ENCODE peak calls at places on chromosome 16, in five cellular contexts. J, S, M, K and W are unnamed samples. For H3K27me3, the result is how much of the 10 kb centered on the place peaks cover.

GRCh38 chr16:68823401-68823800 is 19.9 kb upstream of the TANGO6 start:
- DNase-seq in J (no peak), S (no peak), M (no peak), K (no peak), W (no peak)

GRCh38 chr16:84550096-84550495 is 45.6 kb upstream of the MEAK7 start:
- DNase-seq in J (no peak), S (no peak), M (no peak), K (no peak), W (no peak)

GRCh38 chr16:49902908-49903307 is 47.0 kb upstream of the ZNF423 start:
- DNase-seq in J (no peak), S (no peak), M (no peak), K (no peak), W (no peak)

GRCh38 chr16:67632415-67633172 is 12.3 kb upstream of the CARMIL2 start:
- DNase-seq in J (no peak), S (no peak), M (no peak), K (no peak), W (no peak)

GRCh38 chr16:19330801-19331484 is 45.4 kb downstream of the CLEC19A start:
- DNase-seq in J (no peak), S (no peak), M (no peak), K (no peak), W (no peak)

GRCh38 chr16:81779540-81780320 is 639 bp downstream of the PLCG2 start:
- DNase-seq in J (peak), S (peak), M (peak), K (no peak), W (peak)

GRCh38 chr16:82699711-82700495 is 73.1 kb downstream of the CDH13 start:
- DNase-seq in J (no peak), S (no peak), M (no peak), K (no peak), W (no peak)

GRCh38 chr16:24309222-24309905 is 53.2 kb downstream of the CACNG3 start:
- DNase-seq in J (no peak), S (no peak), M (no peak), K (peak), W (no peak)

GRCh38 chr16:17346774-17347569 is 123.8 kb downstream of the XYLT1 start:
- DNase-seq in J (peak), S (no peak), M (no peak), K (no peak), W (peak)

GRCh38 chr16:57981636-57982035 is 10.7 kb upstream of the CNGB1 start:
- DNase-seq in J (no peak), S (no peak), M (no peak), K (no peak), W (no peak)

GRCh38 chr16:56408379-56409098 is 16.8 kb downstream of the AMFR start:
- DNase-seq in J (peak), S (no peak), M (no peak), K (no peak), W (peak)

GRCh38 chr16:87860553-87861299 is 8.6 kb downstream of the SLC7A5 start:
- DNase-seq in J (no peak), S (no peak), M (no peak), K (peak), W (no peak)

GRCh38 chr16:19715566-19715965 is 2.5 kb downstream of the KNOP1 start:
- DNase-seq in J (no peak), S (no peak), M (no peak), K (no peak), W (no peak)

GRCh38 chr16:3051489-3051888 is 5.1 kb downstream of the MMP25 start:
- DNase-seq in J (no peak), S (no peak), M (no peak), K (no peak), W (no peak)

GRCh38 chr16:51994597-51994996 is 552.3 kb downstream of the TOX3 start:
- DNase-seq in J (peak), S (peak), M (no peak), K (peak), W (peak)

GRCh38 chr16:15547768-15548096 is 95.2 kb downstream of the MARF1 start:
- DNase-seq in J (no peak), S (no peak), M (no peak), K (no peak), W (no peak)

GRCh38 chr16:15644306-15644961 is 1.5 kb upstream of the MARF1 start:
- DNase-seq in J (peak), S (no peak), M (no peak), K (peak), W (no peak)

GRCh38 chr16:24737391-24737871 is 8.0 kb downstream of the TNRC6A start:
- DNase-seq in J (no peak), S (no peak), M (no peak), K (no peak), W (no peak)

GRCh38 chr16:67545665-67546024 is 16.7 kb upstream of the CTCF start:
- DNase-seq in J (no peak), S (no peak), M (no peak), K (no peak), W (no peak)

GRCh38 chr16:58855291-58855823 is 121.2 kb upstream of the GOT2 start:
- DNase-seq in J (no peak), S (no peak), M (no peak), K (no peak), W (no peak)

GRCh38 chr16:55042556-55043432 is 112.1 kb downstream of the IRX5 start:
- DNase-seq in J (no peak), S (no peak), M (no peak), K (no peak), W (no peak)

GRCh38 chr16:53745753-53746258 is 41.9 kb downstream of the FTO start:
- DNase-seq in J (no peak), S (no peak), M (no peak), K (no peak), W (no peak)

GRCh38 chr16:88387941-88388627 is 5.3 kb downstream of the ZNF469 start:
- DNase-seq in J (peak), S (peak), M (no peak), K (no peak), W (peak)

GRCh38 chr16:72043539-72043938 is 10.8 kb upstream of the HP start:
- DNase-seq in J (no peak), S (no peak), M (no peak), K (no peak), W (no peak)

GRCh38 chr16:54286330-54287017 is at the start of gene IRX3:
- DNase-seq in J (peak), S (peak), M (no peak), K (peak), W (no peak)

GRCh38 chr16:88924834-88925539 is 52.0 kb downstream of the CBFA2T3 start:
- DNase-seq in J (no peak), S (no peak), M (no peak), K (no peak), W (no peak)

GRCh38 chr16:27226476-27226875 is 23.1 kb downstream of the KDM8 start:
- DNase-seq in J (no peak), S (no peak), M (no peak), K (peak), W (peak)

GRCh38 chr16:397135-397661 is at the start of gene NME4:
- DNase-seq in J (peak), S (peak), M (no peak), K (no peak), W (no peak)

GRCh38 chr16:53080345-53081031 is 25.7 kb downstream of the CHD9 start:
- DNase-seq in J (peak), S (no peak), M (no peak), K (peak), W (no peak)

GRCh38 chr16:77499373-77500285 is 64.8 kb upstream of the ADAMTS18 start:
- DNase-seq in J (peak), S (no peak), M (no peak), K (no peak), W (no peak)

GRCh38 chr16:70675851-70676513 is 9.9 kb downstream of the MTSS2 start:
- DNase-seq in J (no peak), S (peak), M (no peak), K (no peak), W (no peak)

GRCh38 chr16:3401719-3402397 is 843 bp downstream of the ZNF174 start:
- DNase-seq in J (no peak), S (no peak), M (no peak), K (no peak), W (no peak)

GRCh38 chr16:842631-843560 is 42.4 kb upstream of the GNG13 start:
- DNase-seq in J (no peak), S (no peak), M (no peak), K (no peak), W (no peak)

GRCh38 chr16:66905633-66906539 is 12.8 kb downstream of the CDH16 start:
- DNase-seq in J (peak), S (no peak), M (no peak), K (no peak), W (peak)

GRCh38 chr16:64892843-64893242 is 229.0 kb downstream of the CDH11 start:
- DNase-seq in J (no peak), S (no peak), M (no peak), K (no peak), W (no peak)

GRCh38 chr16:81181013-81181720 is 57.3 kb upstream of the BCO1 start:
- DNase-seq in J (peak), S (peak), M (no peak), K (peak), W (peak)

GRCh38 chr16:88355389-88356123 is 27.2 kb upstream of the ZNF469 start:
- DNase-seq in J (no peak), S (peak), M (no peak), K (peak), W (no peak)

GRCh38 chr16:79768594-79768993 is 168.1 kb upstream of the MAF start:
- DNase-seq in J (peak), S (no peak), M (no peak), K (no peak), W (peak)

GRCh38 chr16:11621920-11622651 is 35.4 kb upstream of the LITAF start:
- DNase-seq in J (no peak), S (peak), M (peak), K (no peak), W (no peak)

GRCh38 chr16:9687737-9688319 is 494.4 kb downstream of the GRIN2A start:
- DNase-seq in J (no peak), S (no peak), M (no peak), K (no peak), W (no peak)
- H3K4me3 ChIP-seq in J (no peak), S (no peak), M (no peak), K (no peak), W (no peak)

GRCh38 chr16:1877089-1877488 is 5.1 kb upstream of the MEIOB start:
- DNase-seq in J (peak), S (no peak), M (no peak), K (no peak), W (peak)

GRCh38 chr16:1879477-1879876 is 7.5 kb upstream of the MEIOB start:
- DNase-seq in J (no peak), S (no peak), M (no peak), K (no peak), W (no peak)

GRCh38 chr16:1877804-1878203 is 5.8 kb upstream of the MEIOB start:
- DNase-seq in J (peak), S (peak), M (no peak), K (no peak), W (peak)

GRCh38 chr16:1876468-1876867 is 4.5 kb upstream of the MEIOB start:
- DNase-seq in J (no peak), S (no peak), M (no peak), K (no peak), W (peak)

GRCh38 chr16:1878256-1878655 is 6.3 kb upstream of the MEIOB start:
- DNase-seq in J (no peak), S (no peak), M (no peak), K (no peak), W (no peak)
- H3K27me3 ChIP-seq in J (half or more), S (under half), M (under half), K (under half), W (under half)

GRCh38 chr16:86520317-86521210 is 10.2 kb downstream of the FOXF1 start:
- DNase-seq in J (no peak), S (no peak), M (no peak), K (no peak), W (no peak)

GRCh38 chr16:86517652-86518258 is 7.4 kb downstream of the FOXF1 start:
- DNase-seq in J (peak), S (no peak), M (no peak), K (no peak), W (peak)

GRCh38 chr16:86519007-86519648 is 8.8 kb downstream of the FOXF1 start:
- DNase-seq in J (no peak), S (no peak), M (no peak), K (no peak), W (no peak)

GRCh38 chr16:86521236-86522197 is 11.2 kb downstream of the FOXF1 start:
- DNase-seq in J (no peak), S (no peak), M (no peak), K (no peak), W (no peak)

DNA sequence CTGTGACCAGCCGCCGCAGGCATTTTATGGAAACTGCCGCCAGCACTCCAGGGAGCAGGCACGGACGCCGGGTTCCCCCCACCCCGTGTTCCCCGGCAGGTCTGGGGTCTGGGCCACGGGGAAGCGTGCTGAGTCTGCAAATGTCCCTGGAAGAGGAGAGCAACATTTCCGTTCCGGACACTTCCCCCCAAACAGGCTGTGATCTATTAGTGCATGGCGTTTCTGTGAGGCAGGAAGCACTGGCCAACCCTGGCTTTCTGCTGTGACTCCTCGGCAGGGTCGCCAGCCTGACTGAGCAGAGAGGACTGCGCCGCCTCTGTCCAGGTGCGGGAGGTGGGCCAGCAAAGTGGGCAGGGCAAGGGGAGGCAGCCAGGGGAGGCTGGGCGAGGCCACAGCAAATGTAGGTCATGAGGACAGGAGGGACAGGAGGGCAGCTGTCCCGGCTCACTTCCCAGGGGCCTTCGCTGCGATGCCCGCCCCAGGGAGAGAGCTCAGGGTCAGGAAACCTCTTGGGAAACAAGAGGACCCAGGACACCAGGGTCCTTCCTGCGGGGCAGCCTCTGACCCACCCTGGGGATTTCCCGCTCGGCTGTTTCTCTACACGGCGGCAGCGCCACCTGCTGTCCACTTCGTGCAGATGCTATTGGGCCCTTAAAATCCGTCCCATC is 9.5 kb downstream of the FOXF1 start:
- DNase-seq in J (peak), S (peak), M (peak), K (no peak), W (peak)
- H3K4me3 ChIP-seq in J (no peak), S (peak), M (no peak), K (no peak), W (no peak)

GRCh38 chr16:86087011-86087453 is 188.1 kb downstream of the IRF8 start:
- DNase-seq in J (no peak), S (peak), M (no peak), K (peak), W (no peak)
- H3K27me3 ChIP-seq in J (under half), S (under half), M (under half), K (under half), W (under half)